ENCODE peak calls at places on chromosome 20, in ten cellular contexts. One of them, this sample, is unnamed.

GRCh38 chr20:14832630-14833029 is 495.2 kb upstream of the FLRT3 start:
- DNase-seq in Calu3: no peak
- DNase-seq in HFF-Myc: no peak
- DNase-seq in lower lobe of right lung: no peak
- DNase-seq in B cell: peak; percentile 10
- DNase-seq in bronchial epithelial cell: no peak
- DNase-seq in AG10803: no peak
- DNase-seq in WTC11: no peak
- DNase-seq in uterus: no peak
- DNase-seq in foreskin fibroblast: no peak
- DNase-seq in this sample: no peak

GRCh38 chr20:11646359-11646758 is 271.3 kb upstream of the BTBD3 start:
- DNase-seq in bronchial epithelial cell: no peak
- DNase-seq in lower lobe of right lung: no peak
- DNase-seq in foreskin fibroblast: no peak
- DNase-seq in B cell: no peak
- DNase-seq in WTC11: peak; percentile 15
- DNase-seq in AG10803: no peak
- DNase-seq in HFF-Myc: no peak
- DNase-seq in uterus: no peak
- DNase-seq in Calu3: no peak
- DNase-seq in this sample: no peak

GRCh38 chr20:43960231-43960630 is 45.6 kb downstream of the TOX2 start:
- DNase-seq in uterus: no peak
- DNase-seq in WTC11: no peak
- DNase-seq in AG10803: no peak
- DNase-seq in Calu3: no peak
- DNase-seq in lower lobe of right lung: no peak
- DNase-seq in HFF-Myc: no peak
- DNase-seq in foreskin fibroblast: no peak
- DNase-seq in B cell: no peak
- DNase-seq in bronchial epithelial cell: no peak
- DNase-seq in this sample: no peak

GRCh38 chr20:2349801-2350200 is 30.9 kb upstream of the TGM6 start:
- DNase-seq in lower lobe of right lung: no peak
- DNase-seq in HFF-Myc: no peak
- DNase-seq in WTC11: no peak
- DNase-seq in B cell: no peak
- DNase-seq in foreskin fibroblast: no peak
- DNase-seq in Calu3: no peak
- DNase-seq in bronchial epithelial cell: peak; percentile 8
- DNase-seq in uterus: no peak
- DNase-seq in AG10803: peak; percentile 29
- DNase-seq in this sample: no peak

GRCh38 chr20:13552061-13552460 is 86.7 kb downstream of the TASP1 start:
- DNase-seq in foreskin fibroblast: peak; percentile 3
- DNase-seq in Calu3: no peak
- DNase-seq in lower lobe of right lung: no peak
- DNase-seq in B cell: no peak
- DNase-seq in WTC11: no peak
- DNase-seq in AG10803: no peak
- DNase-seq in HFF-Myc: no peak
- DNase-seq in uterus: no peak
- DNase-seq in bronchial epithelial cell: peak; percentile 65
- DNase-seq in this sample: no peak

GRCh38 chr20:61053487-61054277 is 198.4 kb upstream of the CDH4 start:
- DNase-seq in WTC11: no peak
- DNase-seq in uterus: no peak
- DNase-seq in Calu3: no peak
- DNase-seq in B cell: no peak
- DNase-seq in foreskin fibroblast: no peak
- DNase-seq in HFF-Myc: no peak
- DNase-seq in bronchial epithelial cell: no peak
- DNase-seq in AG10803: no peak
- DNase-seq in lower lobe of right lung: no peak
- DNase-seq in this sample: no peak

GRCh38 chr20:57620274-57620990 is at the start of gene ZBP1:
- DNase-seq in HFF-Myc: no peak
- DNase-seq in lower lobe of right lung: peak; percentile 69
- DNase-seq in WTC11: no peak
- DNase-seq in AG10803: no peak
- DNase-seq in uterus: no peak
- DNase-seq in foreskin fibroblast: no peak
- DNase-seq in bronchial epithelial cell: no peak
- DNase-seq in Calu3: peak; percentile 49
- DNase-seq in B cell: peak; percentile 79
- DNase-seq in this sample: peak; percentile 53

GRCh38 chr20:14687317-14687716 is 349.9 kb upstream of the FLRT3 start:
- DNase-seq in HFF-Myc: no peak
- DNase-seq in lower lobe of right lung: no peak
- DNase-seq in uterus: no peak
- DNase-seq in bronchial epithelial cell: peak; percentile 87
- DNase-seq in AG10803: no peak
- DNase-seq in foreskin fibroblast: peak; percentile 65
- DNase-seq in Calu3: no peak
- DNase-seq in B cell: no peak
- DNase-seq in WTC11: no peak
- DNase-seq in this sample: no peak

GRCh38 chr20:40812415-40813212 is 123.6 kb upstream of the MAFB start:
- DNase-seq in foreskin fibroblast: no peak
- DNase-seq in HFF-Myc: no peak
- DNase-seq in uterus: no peak
- DNase-seq in AG10803: no peak
- DNase-seq in B cell: no peak
- DNase-seq in WTC11: no peak
- DNase-seq in Calu3: no peak
- DNase-seq in lower lobe of right lung: no peak
- DNase-seq in bronchial epithelial cell: no peak
- DNase-seq in this sample: no peak

GRCh38 chr20:40811660-40812414 is 122.8 kb upstream of the MAFB start:
- DNase-seq in bronchial epithelial cell: no peak
- DNase-seq in foreskin fibroblast: no peak
- DNase-seq in AG10803: no peak
- DNase-seq in HFF-Myc: no peak
- DNase-seq in WTC11: no peak
- DNase-seq in lower lobe of right lung: no peak
- DNase-seq in uterus: no peak
- DNase-seq in B cell: no peak
- DNase-seq in Calu3: no peak
- DNase-seq in this sample: no peak

GRCh38 chr20:40811004-40811403 is 122.0 kb upstream of the MAFB start:
- DNase-seq in WTC11: no peak
- DNase-seq in B cell: no peak
- DNase-seq in foreskin fibroblast: no peak
- DNase-seq in bronchial epithelial cell: no peak
- DNase-seq in AG10803: no peak
- DNase-seq in Calu3: no peak
- DNase-seq in uterus: no peak
- DNase-seq in lower lobe of right lung: no peak
- DNase-seq in HFF-Myc: no peak
- DNase-seq in this sample: no peak

GRCh38 chr20:40809361-40809760 is 120.3 kb upstream of the MAFB start:
- DNase-seq in lower lobe of right lung: no peak
- DNase-seq in foreskin fibroblast: no peak
- DNase-seq in HFF-Myc: no peak
- DNase-seq in WTC11: no peak
- DNase-seq in B cell: no peak
- DNase-seq in AG10803: no peak
- DNase-seq in bronchial epithelial cell: no peak
- DNase-seq in uterus: no peak
- DNase-seq in Calu3: no peak
- DNase-seq in this sample: no peak

DNA sequence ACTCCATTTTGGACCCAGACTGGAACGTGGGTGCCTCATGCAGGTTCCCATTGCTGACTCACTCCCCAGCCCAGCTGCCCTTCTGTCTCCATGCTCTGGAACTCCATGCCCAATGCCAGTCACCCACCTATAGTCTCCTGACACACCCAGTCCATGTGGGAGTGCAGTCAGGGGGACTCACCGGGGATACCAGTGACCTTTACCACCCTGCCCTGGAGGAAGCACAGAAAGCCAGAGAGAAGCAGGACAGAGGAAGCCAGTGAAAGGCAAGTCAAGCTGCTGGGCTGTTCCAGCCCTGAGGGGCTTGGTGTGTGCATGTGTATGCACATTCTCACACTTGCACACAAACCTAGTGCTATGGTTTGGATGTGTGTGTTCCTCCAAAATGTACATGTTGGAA is 121.3 kb upstream of the MAFB start:
- DNase-seq in HFF-Myc: no peak
- DNase-seq in B cell: no peak
- DNase-seq in Calu3: no peak
- DNase-seq in uterus: no peak
- DNase-seq in bronchial epithelial cell: no peak
- DNase-seq in foreskin fibroblast: peak; percentile 8
- DNase-seq in lower lobe of right lung: no peak
- DNase-seq in WTC11: no peak
- DNase-seq in AG10803: no peak
- DNase-seq in this sample: no peak
- TF ChIP-seq CTCF in HFF-Myc: no peak
- TF ChIP-seq CTCF in B cell: no peak
- TF ChIP-seq CTCF in Calu3: no peak
- TF ChIP-seq CTCF in uterus: no peak
- TF ChIP-seq CTCF in bronchial epithelial cell: no peak
- TF ChIP-seq CTCF in foreskin fibroblast: no peak
- TF ChIP-seq CTCF in lower lobe of right lung: no peak
- TF ChIP-seq CTCF in WTC11: no peak
- TF ChIP-seq CTCF in AG10803: no peak
- TF ChIP-seq CTCF in this sample: no peak

GRCh38 chr20:5001174-5002076 is at the start of gene SLC23A2:
- DNase-seq in lower lobe of right lung: peak; percentile 62
- DNase-seq in foreskin fibroblast: peak; percentile 65
- DNase-seq in Calu3: peak; percentile 51
- DNase-seq in B cell: peak; percentile 83
- DNase-seq in WTC11: peak; percentile 42
- DNase-seq in AG10803: no peak
- DNase-seq in bronchial epithelial cell: no peak
- DNase-seq in uterus: peak; percentile 16
- DNase-seq in HFF-Myc: no peak
- DNase-seq in this sample: no peak

GRCh38 chr20:4999788-5000187 is 1.5 kb downstream of the SLC23A2 start:
- DNase-seq in WTC11: no peak
- DNase-seq in bronchial epithelial cell: no peak
- DNase-seq in HFF-Myc: no peak
- DNase-seq in foreskin fibroblast: no peak
- DNase-seq in AG10803: no peak
- DNase-seq in uterus: no peak
- DNase-seq in Calu3: no peak
- DNase-seq in lower lobe of right lung: no peak
- DNase-seq in B cell: no peak
- DNase-seq in this sample: no peak

GRCh38 chr20:4997207-4997606 is 4.1 kb downstream of the SLC23A2 start:
- DNase-seq in bronchial epithelial cell: no peak
- DNase-seq in HFF-Myc: no peak
- DNase-seq in AG10803: no peak
- DNase-seq in uterus: no peak
- DNase-seq in Calu3: no peak
- DNase-seq in B cell: no peak
- DNase-seq in lower lobe of right lung: no peak
- DNase-seq in foreskin fibroblast: no peak
- DNase-seq in WTC11: no peak
- DNase-seq in this sample: no peak

GRCh38 chr20:5000263-5001173 is 792 bp downstream of the SLC23A2 start:
- DNase-seq in Calu3: no peak
- DNase-seq in AG10803: peak; percentile 21
- DNase-seq in bronchial epithelial cell: no peak
- DNase-seq in lower lobe of right lung: peak; percentile 65
- DNase-seq in foreskin fibroblast: peak; percentile 52
- DNase-seq in HFF-Myc: no peak
- DNase-seq in B cell: peak; percentile 45
- DNase-seq in WTC11: peak; percentile 41
- DNase-seq in uterus: peak; percentile 35
- DNase-seq in this sample: peak; percentile 72

DNA sequence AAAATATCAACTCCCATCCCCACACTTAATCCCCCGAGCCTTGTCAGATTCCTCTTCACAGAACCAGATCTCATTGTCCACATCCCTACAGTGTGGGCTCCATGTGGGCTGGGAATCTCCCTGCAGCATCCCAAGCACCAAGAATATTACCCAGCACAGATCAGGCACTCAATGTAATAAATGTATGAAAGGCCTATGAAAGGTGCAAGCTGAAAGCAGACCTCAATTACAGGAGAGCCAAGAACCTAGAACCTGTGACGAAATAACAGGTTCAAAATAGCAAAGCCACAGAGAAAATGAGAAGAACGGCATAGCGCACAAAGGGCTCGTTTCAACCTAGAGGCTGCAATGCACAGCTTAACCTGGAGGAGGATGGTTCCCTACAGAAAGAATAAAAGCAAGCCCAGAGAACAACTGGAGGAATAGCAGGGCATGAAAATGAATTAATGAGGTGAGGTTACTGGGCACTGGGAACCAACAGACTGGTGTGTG is 3.1 kb downstream of the SLC23A2 start:
- DNase-seq in bronchial epithelial cell: no peak
- DNase-seq in WTC11: no peak
- DNase-seq in foreskin fibroblast: no peak
- DNase-seq in AG10803: no peak
- DNase-seq in Calu3: no peak
- DNase-seq in B cell: peak; percentile 50
- DNase-seq in HFF-Myc: no peak
- DNase-seq in uterus: no peak
- DNase-seq in lower lobe of right lung: no peak
- DNase-seq in this sample: no peak
- TF ChIP-seq CTCF in bronchial epithelial cell: no peak
- TF ChIP-seq CTCF in WTC11: no peak
- TF ChIP-seq CTCF in foreskin fibroblast: no peak
- TF ChIP-seq CTCF in AG10803: no peak
- TF ChIP-seq CTCF in Calu3: no peak
- TF ChIP-seq CTCF in B cell: peak; percentile 48
- TF ChIP-seq CTCF in HFF-Myc: no peak
- TF ChIP-seq CTCF in uterus: no peak
- TF ChIP-seq CTCF in lower lobe of right lung: no peak
- TF ChIP-seq CTCF in this sample: peak; percentile 50

GRCh38 chr20:10404023-10404628 is 29.9 kb downstream of the MKKS start:
- DNase-seq in Calu3: no peak
- DNase-seq in AG10803: no peak
- DNase-seq in bronchial epithelial cell: no peak
- DNase-seq in B cell: no peak
- DNase-seq in HFF-Myc: no peak
- DNase-seq in lower lobe of right lung: no peak
- DNase-seq in foreskin fibroblast: no peak
- DNase-seq in WTC11: no peak
- DNase-seq in uterus: no peak
- DNase-seq in this sample: no peak
- TF ChIP-seq CTCF in Calu3: no peak
- TF ChIP-seq CTCF in AG10803: no peak
- TF ChIP-seq CTCF in bronchial epithelial cell: no peak
- TF ChIP-seq CTCF in B cell: no peak
- TF ChIP-seq CTCF in HFF-Myc: no peak
- TF ChIP-seq CTCF in lower lobe of right lung: no peak
- TF ChIP-seq CTCF in foreskin fibroblast: no peak
- TF ChIP-seq CTCF in WTC11: no peak
- TF ChIP-seq CTCF in uterus: no peak
- TF ChIP-seq CTCF in this sample: no peak

GRCh38 chr20:59988141-59988540 is 29.9 kb downstream of the CDH26 start:
- DNase-seq in foreskin fibroblast: peak; percentile 18
- DNase-seq in WTC11: no peak
- DNase-seq in bronchial epithelial cell: peak; percentile 63
- DNase-seq in AG10803: no peak
- DNase-seq in Calu3: peak; percentile 97
- DNase-seq in B cell: no peak
- DNase-seq in lower lobe of right lung: peak; percentile 72
- DNase-seq in HFF-Myc: no peak
- DNase-seq in uterus: no peak
- DNase-seq in this sample: no peak

GRCh38 chr20:59993736-59994484 is 35.7 kb downstream of the CDH26 start:
- DNase-seq in bronchial epithelial cell: no peak
- DNase-seq in WTC11: peak; percentile 30
- DNase-seq in uterus: no peak
- DNase-seq in Calu3: no peak
- DNase-seq in foreskin fibroblast: no peak
- DNase-seq in lower lobe of right lung: no peak
- DNase-seq in HFF-Myc: no peak
- DNase-seq in B cell: no peak
- DNase-seq in AG10803: no peak
- DNase-seq in this sample: no peak

GRCh38 chr20:59994697-59995122 is 36.5 kb downstream of the CDH26 start:
- DNase-seq in WTC11: peak; percentile 78
- DNase-seq in AG10803: no peak
- DNase-seq in HFF-Myc: peak; percentile 69
- DNase-seq in lower lobe of right lung: peak; percentile 73
- DNase-seq in bronchial epithelial cell: peak; percentile 97
- DNase-seq in Calu3: peak; percentile 50
- DNase-seq in foreskin fibroblast: peak; percentile 66
- DNase-seq in uterus: peak; percentile 24
- DNase-seq in B cell: no peak
- DNase-seq in this sample: peak; percentile 65

GRCh38 chr20:59996112-59996511 is 37.9 kb downstream of the CDH26 start:
- DNase-seq in lower lobe of right lung: no peak
- DNase-seq in uterus: no peak
- DNase-seq in B cell: no peak
- DNase-seq in Calu3: no peak
- DNase-seq in HFF-Myc: no peak
- DNase-seq in foreskin fibroblast: no peak
- DNase-seq in WTC11: no peak
- DNase-seq in AG10803: no peak
- DNase-seq in bronchial epithelial cell: no peak
- DNase-seq in this sample: no peak

DNA sequence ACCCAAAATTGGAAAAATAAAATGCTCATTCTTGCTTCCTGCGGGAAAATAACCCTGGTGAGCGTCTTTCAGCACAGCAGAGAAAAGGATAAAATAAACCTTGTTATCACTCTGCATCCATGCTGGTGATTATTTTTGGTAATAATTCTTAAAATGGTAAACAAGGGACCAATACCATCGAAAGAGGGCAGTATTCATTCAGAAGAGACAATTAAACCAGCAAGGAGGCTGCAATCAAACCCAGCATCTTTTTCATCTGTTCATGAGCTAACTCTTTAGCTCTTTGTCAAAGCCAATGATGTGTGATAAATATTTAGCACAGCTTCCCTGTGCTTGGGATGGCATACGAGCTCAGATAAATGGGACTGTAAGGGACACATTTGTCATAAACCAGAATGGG is 34.3 kb downstream of the CDH26 start:
- DNase-seq in WTC11: no peak
- DNase-seq in foreskin fibroblast: peak; percentile 36
- DNase-seq in bronchial epithelial cell: peak; percentile 25
- DNase-seq in lower lobe of right lung: no peak
- DNase-seq in Calu3: no peak
- DNase-seq in uterus: no peak
- DNase-seq in HFF-Myc: no peak
- DNase-seq in AG10803: peak; percentile 13
- DNase-seq in B cell: no peak
- DNase-seq in this sample: no peak
- TF ChIP-seq CTCF in WTC11: no peak
- TF ChIP-seq CTCF in foreskin fibroblast: peak; percentile 36
- TF ChIP-seq CTCF in bronchial epithelial cell: no peak
- TF ChIP-seq CTCF in lower lobe of right lung: no peak
- TF ChIP-seq CTCF in Calu3: peak; percentile 49
- TF ChIP-seq CTCF in uterus: no peak
- TF ChIP-seq CTCF in HFF-Myc: peak; percentile 9
- TF ChIP-seq CTCF in AG10803: peak; percentile 38
- TF ChIP-seq CTCF in B cell: no peak
- TF ChIP-seq CTCF in this sample: peak; percentile 12